ENCODE peak calls at places on chromosome 17, in ten cellular contexts. M is endothelial cell of umbilical vein, X is Peyer's patch, D is prostate gland, C is uterus, Y is stomach, R is A549, A is IMR-90, T is heart left ventricle, S is sigmoid colon. H is an unnamed sample.

GRCh38 chr17:28326114-28326513 is 7.1 kb downstream of the TMEM97 start:
- DNase-seq in R (no peak), T (no peak), S (peak), D (peak), C (no peak), X (peak), M (no peak), A (no peak), Y (peak), H (peak)

GRCh38 chr17:39393732-39394131 is 7.7 kb downstream of the FBXL20 start:
- DNase-seq in X (no peak), T (no peak), Y (no peak), C (no peak), D (no peak), A (no peak), M (peak), S (no peak), R (no peak), H (no peak)

GRCh38 chr17:31696184-31696602 is 162.9 kb downstream of the COPRS start:
- DNase-seq in C (peak), A (peak), R (no peak), M (no peak), S (peak), D (peak), X (no peak), Y (peak), T (peak), H (peak)

GRCh38 chr17:10875411-10875810 is 37.5 kb upstream of the PIRT start:
- DNase-seq in X (no peak), D (no peak), C (no peak), R (no peak), T (no peak), S (no peak), M (no peak), A (no peak), Y (no peak), H (no peak)

GRCh38 chr17:74960739-74961342 is 11.7 kb downstream of the HID1 start:
- DNase-seq in Y (peak), C (no peak), M (no peak), S (no peak), R (peak), X (peak), D (no peak), A (peak), T (no peak), H (no peak)

GRCh38 chr17:28416703-28417311 is 10.8 kb upstream of the SLC46A1 start:
- DNase-seq in C (no peak), T (peak), R (peak), M (peak), X (peak), A (peak), Y (peak), D (peak), S (no peak), H (peak)

GRCh38 chr17:63402808-63403207 is 43.3 kb downstream of the CYB561 start:
- DNase-seq in A (peak), X (no peak), S (no peak), C (no peak), M (no peak), T (no peak), D (no peak), Y (no peak), R (no peak), H (no peak)

GRCh38 chr17:45296003-45296832 is 20.6 kb downstream of the MAP3K14 start:
- DNase-seq in Y (no peak), T (no peak), C (no peak), M (peak), D (no peak), R (no peak), X (peak), A (peak), S (no peak), H (no peak)

GRCh38 chr17:63095459-63095858 is 129.4 kb downstream of the TANC2 start:
- DNase-seq in X (no peak), C (no peak), A (peak), M (no peak), R (no peak), Y (no peak), D (no peak), S (no peak), T (no peak), H (no peak)

GRCh38 chr17:76585048-76585648 is 512 bp downstream of the ST6GALNAC2 start:
- DNase-seq in D (no peak), R (no peak), Y (peak), M (no peak), C (no peak), S (peak), A (no peak), X (no peak), T (no peak), H (no peak)

DNA sequence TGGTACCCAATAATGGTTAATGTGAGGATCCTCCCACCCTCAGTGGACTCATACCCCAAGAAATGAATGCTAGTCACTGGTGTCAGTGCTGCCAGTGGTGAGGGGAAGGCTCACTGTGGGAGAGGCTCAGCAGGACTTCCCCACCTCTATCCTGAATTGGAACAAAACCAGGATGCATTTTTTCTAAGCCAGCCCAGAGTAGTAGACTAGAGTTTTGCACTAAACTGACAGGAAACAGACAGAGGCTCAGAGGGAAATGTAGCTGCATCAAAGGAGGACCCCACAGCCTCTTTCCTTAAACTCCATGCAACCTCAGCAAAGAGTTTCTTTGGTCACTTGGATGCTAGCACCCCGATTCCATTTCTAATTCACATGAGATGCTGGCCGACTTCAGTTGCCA is 10.6 kb upstream of the SKAP1 start:
- DNase-seq in T (no peak), C (no peak), M (no peak), X (no peak), D (no peak), R (no peak), Y (no peak), A (no peak), S (no peak), H (no peak)
- H3K4me3 ChIP-seq in T (no peak), C (no peak), M (no peak), X (no peak), D (no peak), R (no peak), Y (no peak), A (no peak), S (no peak), H (no peak)

GRCh38 chr17:81859906-81860755 is at the start of gene P4HB:
- DNase-seq in D (no peak), C (peak), Y (no peak), M (peak), S (no peak), T (no peak), R (no peak), X (no peak), A (no peak), H (no peak)
- TF ChIP-seq POLR2A in D (peak), C (peak), Y (no peak), M (peak), S (peak), T (peak), R (peak), X (peak), A (peak), H (no peak)

DNA sequence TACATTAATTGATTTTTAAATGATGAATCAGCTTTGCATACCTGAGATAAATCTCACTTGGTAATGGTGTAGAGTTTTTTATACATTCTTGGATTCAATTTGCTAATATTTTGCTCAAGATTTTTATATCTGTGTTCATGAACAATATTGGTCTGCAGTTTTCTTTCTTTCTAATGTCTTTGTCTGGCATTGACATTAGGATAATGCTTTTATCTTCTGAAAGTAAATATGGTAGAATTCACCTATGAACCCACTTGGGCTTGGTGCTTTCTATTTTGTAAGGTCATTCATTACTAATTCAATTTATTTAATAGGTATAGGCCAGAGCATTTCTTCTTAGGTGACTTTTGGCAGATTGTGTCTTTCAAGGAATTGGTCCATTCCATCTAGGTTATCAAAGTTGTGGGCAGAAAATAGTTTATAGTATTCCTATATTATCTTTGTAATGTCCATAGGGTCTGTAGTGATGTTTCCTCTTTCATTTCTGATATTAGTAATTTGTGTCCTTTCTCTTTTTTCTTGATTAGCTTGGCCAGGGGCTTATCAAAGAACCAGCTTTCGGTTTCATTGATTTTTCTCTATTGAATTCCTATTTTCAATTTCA is 45.6 kb downstream of the NACA2 start:
- DNase-seq in D (no peak), S (no peak), T (no peak), A (no peak), M (no peak), R (no peak), X (no peak), C (no peak), Y (no peak), H (no peak)
- TF ChIP-seq CTCF in D (no peak), S (no peak), T (no peak), A (no peak), M (no peak), R (no peak), X (no peak), C (no peak), Y (no peak), H (no peak)

DNA sequence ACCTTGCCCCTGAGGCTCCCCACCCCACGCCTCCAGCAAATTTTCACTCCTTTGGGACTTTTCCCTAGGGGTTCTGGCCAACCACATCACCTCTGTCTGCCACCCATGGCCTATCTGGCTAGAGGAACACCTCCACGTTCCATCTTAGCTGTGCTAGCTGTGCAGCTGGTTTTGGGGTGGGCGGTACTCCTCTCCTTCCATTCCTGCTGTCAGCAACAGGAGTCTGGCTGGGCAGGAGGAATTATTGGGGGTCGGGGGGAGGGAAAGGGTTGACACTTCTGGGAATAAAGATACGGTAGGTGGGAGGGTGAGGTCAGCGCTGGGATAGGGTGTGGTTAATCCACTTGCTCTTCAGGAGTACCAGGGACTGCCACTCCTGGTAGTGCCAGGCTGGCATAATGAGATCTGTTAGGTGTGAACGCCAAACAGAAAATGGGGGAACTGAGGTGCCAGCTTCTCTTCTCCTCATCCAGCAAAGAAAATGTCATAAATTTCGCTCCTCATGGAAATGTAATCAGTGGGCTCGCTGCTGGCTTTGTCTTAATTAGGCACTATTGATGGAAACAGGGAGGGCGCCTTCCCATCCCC is 1.2 kb upstream of the DNAH2 start:
- DNase-seq in S (no peak), Y (no peak), R (no peak), D (no peak), X (no peak), A (no peak), M (no peak), C (no peak), T (no peak), H (no peak)
- H3K4me3 ChIP-seq in S (peak), Y (peak), R (peak), D (peak), X (peak), A (peak), M (peak), C (peak), T (peak), H (no peak)

GRCh38 chr17:42113293-42114069 is 967 bp upstream of the DHX58 start:
- DNase-seq in D (no peak), X (no peak), R (no peak), S (no peak), A (no peak), T (no peak), M (no peak), Y (no peak), C (no peak), H (no peak)

GRCh38 chr17:42111901-42112551 is 488 bp downstream of the DHX58 start:
- DNase-seq in A (peak), C (peak), D (peak), R (no peak), T (no peak), Y (peak), S (peak), X (no peak), M (peak), H (no peak)

GRCh38 chr17:42111265-42111636 is 1.3 kb downstream of the DHX58 start:
- DNase-seq in A (no peak), T (no peak), C (no peak), S (no peak), Y (no peak), M (no peak), D (no peak), X (no peak), R (no peak), H (no peak)

GRCh38 chr17:42114118-42114517 is 1.6 kb upstream of the DHX58 start:
- DNase-seq in D (no peak), S (no peak), T (no peak), R (no peak), C (no peak), A (no peak), M (no peak), X (no peak), Y (no peak), H (no peak)

GRCh38 chr17:42112552-42113176 is at the start of gene DHX58:
- DNase-seq in X (peak), M (peak), D (peak), T (peak), Y (peak), R (peak), A (peak), S (peak), C (peak), H (peak)
- TF ChIP-seq POLR2A in X (peak), M (peak), D (peak), T (no peak), Y (no peak), R (no peak), A (no peak), S (peak), C (peak), H (no peak)